ENCODE peak calls at places on chromosomes 13 and 19, in eight cellular contexts. E, F, H, V, Y, M, U and L are unnamed samples.
A peak's percentile ranks its signal among the peaks of the same experiment; 100 is the strongest.

GRCh38 chr19:40799558-40800338 is 757 bp downstream of the EGLN2 start:
- DNase-seq in Y (no peak), E (no peak), V (no peak), H (peak; percentile 69), M (peak; percentile 62), F (no peak), U (peak; percentile 73), L (peak; percentile 66)

GRCh38 chr19:38434549-38435051 is 1.1 kb downstream of the RYR1 start:
- DNase-seq in M (no peak), F (no peak), Y (no peak), V (no peak), U (peak; percentile 94), E (no peak), H (peak; percentile 96), L (peak; percentile 25)

GRCh38 chr19:48965806-48966540 is 864 bp downstream of the FTL start:
- DNase-seq in Y (peak; percentile 86), V (peak; percentile 88), E (peak; percentile 80), U (peak; percentile 95), F (peak; percentile 78), H (peak; percentile 93), M (peak; percentile 92), L (peak; percentile 88)

GRCh38 chr13:34748078-34748477 is 194.0 kb upstream of the NBEA start:
- DNase-seq in Y (no peak), M (peak; percentile 64), U (no peak), V (no peak), H (no peak), F (no peak), E (peak; percentile 92), L (no peak)

GRCh38 chr13:25733061-25733491 is 318.7 kb downstream of the SHISA2 start:
- DNase-seq in V (peak; percentile 71), F (peak; percentile 68), M (no peak), U (no peak), E (peak; percentile 85), Y (no peak), H (no peak), L (no peak)

GRCh38 chr13:32086791-32087441 is 55.3 kb downstream of the FRY start:
- DNase-seq in M (peak; percentile 7), U (no peak), F (no peak), V (no peak), H (no peak), Y (no peak), E (no peak), L (no peak)

GRCh38 chr19:1361601-1362384 is 21.9 kb upstream of the NDUFS7 start:
- DNase-seq in Y (no peak), H (no peak), F (peak; percentile 49), E (peak; percentile 88), U (peak; percentile 63), V (no peak), M (peak; percentile 77), L (no peak)

GRCh38 chr13:20363604-20364003 is 131.5 kb upstream of the GJB6 start:
- DNase-seq in H (no peak), V (no peak), E (peak; percentile 49), F (no peak), Y (no peak), M (no peak), U (peak; percentile 18), L (no peak)

GRCh38 chr13:92272177-92272576 is 873.8 kb downstream of the GPC5 start:
- DNase-seq in F (no peak), U (no peak), Y (no peak), H (no peak), M (no peak), V (no peak), E (no peak), L (no peak)

GRCh38 chr19:50729894-50730293 is 6.7 kb downstream of the CLEC11A start:
- DNase-seq in H (no peak), E (no peak), F (no peak), Y (no peak), V (no peak), M (no peak), U (no peak), L (no peak)

GRCh38 chr19:19106061-19106551 is 32.2 kb downstream of the TMEM161A start:
- DNase-seq in H (peak; percentile 73), V (no peak), Y (no peak), M (no peak), F (no peak), U (peak; percentile 69), E (no peak), L (peak; percentile 52)

GRCh38 chr13:61908906-61909305 is 493.3 kb upstream of the PCDH20 start:
- DNase-seq in E (no peak), U (no peak), H (peak; percentile 54), M (no peak), Y (no peak), V (no peak), F (no peak), L (no peak)

GRCh38 chr19:14517840-14518505 is at the start of gene DNAJB1:
- DNase-seq in V (peak; percentile 93), F (peak; percentile 76), U (peak; percentile 79), Y (no peak), M (peak; percentile 92), E (peak; percentile 75), H (peak; percentile 70), L (peak; percentile 92)

GRCh38 chr13:79407349-79407979 is 1.4 kb upstream of the RBM26 start:
- DNase-seq in F (no peak), Y (no peak), M (no peak), V (no peak), H (no peak), E (no peak), U (no peak), L (no peak)

GRCh38 chr13:79404985-79405384 is 1.1 kb downstream of the RBM26 start:
- DNase-seq in F (no peak), Y (no peak), H (peak; percentile 27), V (peak; percentile 39), M (peak; percentile 50), U (no peak), E (peak; percentile 23), L (no peak)

GRCh38 chr13:79405501-79405830 is 589 bp downstream of the RBM26 start:
- DNase-seq in M (peak; percentile 75), Y (no peak), U (no peak), H (peak; percentile 44), E (no peak), V (peak; percentile 33), F (no peak), L (no peak)

GRCh38 chr13:79405831-79406596 is at the start of gene RBM26:
- DNase-seq in M (peak; percentile 92), V (peak; percentile 91), Y (peak; percentile 97), H (peak; percentile 97), F (peak; percentile 93), E (peak; percentile 90), U (peak; percentile 95), L (peak; percentile 95)

GRCh38 chr13:79406597-79406908 is 498 bp upstream of the RBM26 start:
- DNase-seq in U (no peak), Y (no peak), V (no peak), M (no peak), F (no peak), E (no peak), H (no peak), L (no peak)
- H2AFZ ChIP-seq in U (peak overlapping the region; percentile 99), Y (peak overlapping the region; percentile 98), V (peak overlapping the region; percentile 97), M (peak overlapping the region; percentile 92), F (peak overlapping the region; percentile 71), E (peak overlapping the region; percentile 99), H (peak overlapping the region; percentile 40), L (peak overlapping the region; percentile 79)

GRCh38 chr13:99663908-99664307 is 162.6 kb downstream of the TM9SF2 start:
- DNase-seq in V (no peak), F (no peak), H (no peak), U (no peak), E (no peak), M (no peak), Y (no peak), L (no peak)
- H2AFZ ChIP-seq in V (no peak overlapping the region), F (no peak overlapping the region), H (no peak overlapping the region), U (no peak overlapping the region), E (no peak overlapping the region), M (no peak overlapping the region), Y (no peak overlapping the region), L (no peak overlapping the region)

GRCh38 chr19:10430505-10431253 is 10.3 kb downstream of the PDE4A start:
- DNase-seq in Y (no peak), E (peak; percentile 45), V (no peak), F (peak; percentile 30), H (peak; percentile 41), M (peak; percentile 81), U (peak; percentile 44), L (peak; percentile 74)
- H2AFZ ChIP-seq in Y (peak overlapping the region; percentile 48), E (peak overlapping the region; percentile 65), V (peak overlapping the region; percentile 70), F (peak overlapping the region; percentile 70), H (peak overlapping the region; percentile 56), M (peak overlapping the region; percentile 91), U (no peak overlapping the region), L (peak overlapping the region; percentile 90)

GRCh38 chr13:99691552-99691951 is 190.3 kb downstream of the TM9SF2 start:
- DNase-seq in Y (no peak), V (no peak), H (no peak), U (no peak), E (no peak), F (no peak), M (no peak), L (no peak)

GRCh38 chr13:99694251-99694650 is 193.0 kb downstream of the TM9SF2 start:
- DNase-seq in Y (no peak), U (no peak), H (no peak), E (no peak), V (no peak), M (no peak), F (no peak), L (no peak)

GRCh38 chr13:99693351-99693750 is 192.1 kb downstream of the TM9SF2 start:
- DNase-seq in M (no peak), H (no peak), Y (no peak), V (no peak), F (no peak), U (no peak), E (no peak), L (no peak)

GRCh38 chr13:99693812-99694211 is 192.5 kb downstream of the TM9SF2 start:
- DNase-seq in H (no peak), E (no peak), F (no peak), U (no peak), Y (no peak), M (no peak), V (no peak), L (no peak)

GRCh38 chr13:99692854-99693253 is 191.6 kb downstream of the TM9SF2 start:
- DNase-seq in U (no peak), E (no peak), Y (no peak), M (no peak), H (no peak), F (no peak), V (no peak), L (no peak)
- H2AFZ ChIP-seq in U (no peak overlapping the region), E (no peak overlapping the region), Y (no peak overlapping the region), M (no peak overlapping the region), H (no peak overlapping the region), F (no peak overlapping the region), V (no peak overlapping the region), L (no peak overlapping the region)

GRCh38 chr13:40148742-40149141 is 493.3 kb downstream of the COG6 start:
- DNase-seq in F (no peak), H (no peak), M (no peak), Y (no peak), V (no peak), U (no peak), E (no peak), L (no peak)
- H2AFZ ChIP-seq in F (no peak overlapping the region), H (no peak overlapping the region), M (peak overlapping the region; percentile 53), Y (no peak overlapping the region), V (no peak overlapping the region), U (no peak overlapping the region), E (no peak overlapping the region), L (no peak overlapping the region)